ENCODE peak calls at places on chromosomes 7 and 10, in ten cellular contexts. U, L, F, B, O, J, E, G, R and X are unnamed samples.

GRCh38 chr7:43697690-43698089 is 31.6 kb downstream of the COA1 start:
- DNase-seq in F (no peak), G (no peak), B (no peak), J (no peak), U (no peak), E (peak; percentile 42), R (no peak), O (peak; percentile 34), L (no peak), X (no peak)

GRCh38 chr7:142862401-142863400 is 7.8 kb downstream of the EPHB6 start:
- DNase-seq in G (no peak), R (no peak), U (no peak), O (no peak), F (peak; percentile 38), L (no peak), E (no peak), J (no peak), B (no peak), X (no peak)

GRCh38 chr7:85287126-85287825 is 100.4 kb upstream of the SEMA3D start:
- DNase-seq in L (peak; percentile 16), B (peak; percentile 14), J (no peak), E (no peak), G (no peak), O (no peak), U (peak; percentile 86), F (no peak), R (no peak), X (no peak)

GRCh38 chr10:7410800-7411670 is at the start of gene SFMBT2:
- DNase-seq in E (peak; percentile 22), O (peak; percentile 85), R (peak; percentile 56), L (no peak), F (peak; percentile 75), B (peak; percentile 85), G (peak; percentile 70), U (peak; percentile 77), J (peak; percentile 60), X (no peak)

GRCh38 chr10:69962746-69963135 is 89.9 kb upstream of the MACROH2A2 start:
- DNase-seq in E (no peak), L (no peak), O (no peak), G (no peak), R (no peak), B (no peak), J (no peak), F (peak; percentile 21), U (no peak), X (no peak)

GRCh38 chr10:7957591-7957990 is 96.9 kb upstream of the GATA3 start:
- DNase-seq in B (no peak), L (no peak), E (no peak), G (no peak), O (no peak), J (no peak), F (no peak), U (no peak), R (no peak), X (no peak)

GRCh38 chr10:127939786-127940330 is 33.0 kb downstream of the PTPRE start:
- DNase-seq in B (no peak), E (no peak), R (no peak), F (no peak), U (no peak), O (no peak), L (no peak), J (no peak), G (no peak), X (no peak)

GRCh38 chr7:43362652-43363428 is 220.1 kb upstream of the STK17A start:
- DNase-seq in U (peak; percentile 64), B (peak; percentile 45), E (peak; percentile 85), R (no peak), G (no peak), J (no peak), L (peak; percentile 47), O (peak; percentile 19), F (no peak), X (peak; percentile 79)

GRCh38 chr10:121057291-121057690 is 206.1 kb downstream of the WDR11 start:
- DNase-seq in G (no peak), B (no peak), U (no peak), L (no peak), E (no peak), J (no peak), O (no peak), F (no peak), R (no peak), X (no peak)

GRCh38 chr10:53748319-53748718 is 975.7 kb upstream of the MBL2 start:
- DNase-seq in O (no peak), B (no peak), L (no peak), U (no peak), G (no peak), F (no peak), E (no peak), J (no peak), R (no peak), X (no peak)

GRCh38 chr10:106515206-106515790 is 649.2 kb downstream of the SORCS1 start:
- DNase-seq in J (no peak), U (no peak), O (peak; percentile 71), E (no peak), B (no peak), L (no peak), F (no peak), G (no peak), R (no peak), X (no peak)

GRCh38 chr10:17235136-17235535 is 7.1 kb downstream of the VIM start:
- DNase-seq in G (peak; percentile 23), U (peak; percentile 60), J (no peak), L (no peak), B (peak; percentile 59), O (peak; percentile 58), F (no peak), E (peak; percentile 59), R (no peak), X (no peak)

GRCh38 chr10:124616836-124617130 is 127.4 kb downstream of the FAM53B start:
- DNase-seq in J (no peak), G (no peak), E (no peak), F (no peak), U (no peak), R (no peak), B (no peak), L (no peak), O (no peak), X (no peak)

GRCh38 chr7:32500922-32501341 is 5.6 kb downstream of the AVL9 start:
- DNase-seq in G (no peak), U (peak; percentile 83), J (peak; percentile 57), F (no peak), E (peak; percentile 69), O (peak; percentile 76), R (no peak), B (peak; percentile 77), L (peak; percentile 69), X (no peak)

GRCh38 chr7:39324134-39324760 is 242.0 kb upstream of the YAE1 start:
- DNase-seq in B (no peak), E (no peak), U (no peak), R (no peak), F (no peak), J (no peak), L (no peak), G (no peak), O (no peak), X (no peak)

GRCh38 chr10:104099274-104099673 is 13.6 kb upstream of the COL17A1 start:
- DNase-seq in R (no peak), E (no peak), G (no peak), J (no peak), F (no peak), L (no peak), O (no peak), U (peak; percentile 4), B (no peak), X (no peak)

GRCh38 chr7:130872341-130872740 is 138.3 kb upstream of the KLF14 start:
- DNase-seq in F (no peak), B (no peak), O (no peak), G (no peak), E (no peak), R (no peak), L (no peak), U (no peak), J (no peak), X (no peak)

GRCh38 chr7:732094-732541 is 5.0 kb upstream of the PRKAR1B start:
- DNase-seq in L (no peak), O (peak; percentile 40), G (no peak), E (peak; percentile 94), J (no peak), R (no peak), B (no peak), U (no peak), F (no peak), X (no peak)

GRCh38 chr10:85600026-85600743 is 766.4 kb downstream of the GRID1 start:
- DNase-seq in U (no peak), G (no peak), O (no peak), E (no peak), F (no peak), B (no peak), R (no peak), J (no peak), L (peak; percentile 13), X (no peak)

GRCh38 chr10:31070691-31071090 is 39.0 kb upstream of the ZNF438 start:
- DNase-seq in B (no peak), U (no peak), R (no peak), L (no peak), J (no peak), F (no peak), G (no peak), O (no peak), E (no peak), X (no peak)

GRCh38 chr7:67890316-67890715 is 893.7 kb downstream of the TYW1 start:
- DNase-seq in E (no peak), G (no peak), F (no peak), B (no peak), J (no peak), R (no peak), U (no peak), O (no peak), L (no peak), X (no peak)

GRCh38 chr10:1715821-1716220 is 21.5 kb downstream of the ADARB2 start:
- DNase-seq in R (no peak), F (no peak), L (no peak), U (no peak), O (no peak), J (no peak), E (peak; percentile 6), G (peak; percentile 10), B (peak; percentile 1), X (no peak)

GRCh38 chr10:102555781-102556328 is 52.1 kb downstream of the SUFU start:
- DNase-seq in R (peak; percentile 5), L (no peak), G (no peak), E (peak; percentile 54), O (peak; percentile 85), J (no peak), U (peak; percentile 94), B (peak; percentile 40), F (no peak), X (peak; percentile 85)

GRCh38 chr7:42886129-42886528 is 25.7 kb downstream of the C7orf25 start:
- DNase-seq in E (peak; percentile 29), L (peak; percentile 41), J (no peak), B (peak; percentile 33), G (no peak), R (no peak), U (peak; percentile 55), F (no peak), O (no peak), X (no peak)